ENCODE peak calls at places on chromosomes 13 and 19, in five cellular contexts. V is K562, H is HepG2, O is SK-N-SH, D is GM12878. E is an unnamed sample.

GRCh38 chr13:112245179-112245724 is 130.9 kb upstream of the SPACA7 start:
- DNase-seq in V (no peak), D (no peak), H (no peak), O (no peak), E (no peak)

GRCh38 chr19:39843919-39844793 is 2.0 kb downstream of the FBL start:
- DNase-seq in O (peak), V (peak), D (no peak), H (peak), E (peak)

GRCh38 chr13:28137556-28137955 is 789 bp upstream of the PAN3 start:
- DNase-seq in D (no peak), V (no peak), O (no peak), H (no peak), E (no peak)

GRCh38 chr13:23141964-23142363 is 38.8 kb upstream of the SGCG start:
- DNase-seq in V (no peak), H (no peak), D (no peak), O (no peak), E (no peak)

GRCh38 chr13:110953416-110953815 is 38.5 kb upstream of the ANKRD10 start:
- DNase-seq in V (no peak), D (no peak), H (no peak), O (no peak), E (no peak)

GRCh38 chr19:48216933-48217332 is 38.8 kb downstream of the CARD8 start:
- DNase-seq in D (no peak), O (no peak), H (no peak), V (peak), E (no peak)

GRCh38 chr19:58346961-58347929 is 6.0 kb downstream of the A1BG start:
- DNase-seq in H (no peak), D (no peak), V (peak), O (peak), E (peak)

GRCh38 chr19:42497492-42498226 is 30.6 kb downstream of the CEACAM1 start:
- DNase-seq in H (peak), D (peak), V (no peak), O (no peak), E (no peak)

GRCh38 chr19:5343848-5344247 is 3.2 kb upstream of the PTPRS start:
- DNase-seq in H (peak), D (no peak), O (no peak), V (no peak), E (no peak)

GRCh38 chr13:38405216-38405615 is 55.6 kb downstream of the UFM1 start:
- DNase-seq in H (no peak), O (no peak), D (no peak), V (no peak), E (no peak)

GRCh38 chr13:20336761-20337160 is 104.6 kb upstream of the GJB6 start:
- DNase-seq in V (no peak), D (no peak), H (no peak), O (no peak), E (no peak)

GRCh38 chr19:42327381-42327780 is 1.9 kb downstream of the MEGF8 start:
- DNase-seq in H (no peak), O (no peak), V (no peak), D (no peak), E (no peak)

GRCh38 chr13:27381601-27382000 is 42.8 kb upstream of the GTF3A start:
- DNase-seq in O (no peak), V (no peak), H (no peak), D (no peak), E (no peak)

GRCh38 chr13:34777914-34778303 is 164.2 kb upstream of the NBEA start:
- DNase-seq in H (no peak), O (no peak), V (no peak), D (no peak), E (no peak)

GRCh38 chr19:33906578-33907335 is 110.1 kb downstream of the KCTD15 start:
- DNase-seq in V (no peak), O (no peak), D (no peak), H (peak), E (no peak)

GRCh38 chr19:35988824-35989223 is 6.2 kb upstream of the SDHAF1 start:
- DNase-seq in O (no peak), D (no peak), H (no peak), V (no peak), E (no peak)

GRCh38 chr13:94947965-94948371 is 235.6 kb upstream of the SOX21 start:
- DNase-seq in O (no peak), D (no peak), V (no peak), H (no peak), E (no peak)
- TF ChIP-seq FOXM1 in O (no peak), D (no peak), V (no peak), H (no peak), E (no peak)

GRCh38 chr19:14550201-14550754 is 20.9 kb downstream of the TECR start:
- DNase-seq in H (no peak), D (no peak), V (peak), O (no peak), E (no peak)
- TF ChIP-seq FOXM1 in H (no peak), D (no peak), V (no peak), O (no peak), E (no peak)

DNA sequence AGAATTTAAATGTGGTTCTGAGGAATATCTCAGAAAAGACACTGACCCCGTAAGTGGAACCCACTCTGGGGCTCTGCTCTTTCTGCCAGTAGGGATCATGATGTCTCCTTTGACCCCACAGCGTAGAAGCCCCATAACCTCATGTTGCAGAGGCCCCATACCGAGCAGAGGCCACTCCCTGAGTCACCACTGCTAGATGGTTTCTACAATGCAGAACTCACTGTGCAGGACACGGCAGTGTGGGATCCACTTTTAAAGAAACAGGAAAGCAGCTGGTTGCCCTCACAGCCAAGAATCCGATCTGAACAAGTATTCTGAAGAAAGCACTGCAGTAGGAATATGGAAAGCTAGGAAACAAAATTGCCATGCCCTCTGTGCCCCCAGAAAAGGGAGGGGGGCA is 4.2 kb downstream of the SLC7A1 start:
- DNase-seq in D (no peak), O (no peak), V (no peak), H (no peak), E (no peak)
- TF ChIP-seq FOXM1 in D (no peak), O (no peak), V (no peak), H (no peak), E (no peak)

DNA sequence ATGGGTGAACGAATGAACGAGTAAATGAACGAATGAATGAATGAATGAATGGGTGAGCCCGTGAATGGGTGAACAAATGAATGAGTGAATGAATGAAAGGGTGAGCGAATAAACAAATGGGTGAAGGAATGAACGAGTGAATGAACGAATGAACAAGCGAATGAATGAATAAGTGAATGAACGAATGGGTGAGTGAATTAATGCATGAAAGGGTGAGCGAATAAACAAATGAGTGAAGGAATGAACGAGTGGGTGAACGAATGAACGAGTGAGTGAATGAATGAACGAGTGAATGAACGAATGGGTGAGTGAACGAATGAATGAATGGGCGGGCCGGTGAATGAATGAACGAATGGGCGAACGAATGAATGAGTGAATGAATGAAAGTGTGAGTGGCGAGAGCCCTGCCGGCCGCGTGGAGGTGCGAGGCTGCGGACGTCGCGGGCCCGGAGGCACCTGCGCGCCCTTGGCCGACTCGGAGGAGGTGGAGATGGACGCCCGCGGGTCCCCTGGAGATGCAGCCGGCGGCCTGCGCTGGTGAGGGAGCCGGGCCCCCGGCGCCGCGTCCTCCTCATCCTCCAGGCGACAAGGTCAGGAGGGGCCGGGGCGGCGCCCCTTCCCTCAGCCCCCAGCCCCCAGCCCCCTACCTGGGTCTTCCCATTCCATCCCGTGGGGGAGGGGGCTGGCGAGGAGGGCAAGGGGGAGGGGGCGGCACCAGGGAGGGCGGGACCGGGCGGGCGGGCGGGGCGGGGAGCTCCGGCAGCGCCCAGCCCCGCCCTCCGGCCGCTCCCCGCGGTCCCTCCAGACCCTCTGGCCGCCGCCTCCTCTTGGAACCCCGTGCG is 15.4 kb downstream of the ANKRD24 start:
- DNase-seq in V (no peak), D (no peak), O (peak), H (no peak), E (peak)
- TF ChIP-seq FOXM1 in V (no peak), D (no peak), O (no peak), H (no peak), E (no peak)

GRCh38 chr19:679418-680286 is 3.5 kb downstream of the FSTL3 start:
- DNase-seq in H (no peak), O (peak), V (peak), D (no peak), E (no peak)
- TF ChIP-seq FOXM1 in H (peak), O (no peak), V (no peak), D (no peak), E (peak)

E was measured in HEK293T.